ENCODE peak calls at places on chromosomes 6 and 20, in seven cellular contexts. Q is activated T-helper 1 cell treated with Interleukin-2 at 50 U/mL for 16 hours, F is mucosa of descending colon, H is astrocyte of the spinal cord, A is Calu3, L is AG09309, B is glutamatergic neuron. J is an unnamed sample.

GRCh38 chr20:58135441-58136170 is 92.8 kb downstream of the ANKRD60 start:
- DNase-seq in F (no peak), B (no peak), A (peak), Q (no peak), L (no peak), H (no peak), J (peak)

GRCh38 chr6:1080453-1081328 is 231.2 kb upstream of the FOXQ1 start:
- DNase-seq in F (no peak), L (no peak), H (no peak), B (no peak), Q (no peak), A (no peak), J (peak)

GRCh38 chr20:33789109-33789857 is 21.9 kb upstream of the CHMP4B start:
- DNase-seq in L (peak), B (no peak), Q (no peak), F (peak), A (peak), H (peak), J (peak)

GRCh38 chr20:49690899-49691620 is 22.6 kb downstream of the B4GALT5 start:
- DNase-seq in H (peak), B (no peak), L (no peak), F (no peak), A (peak), Q (no peak), J (peak)

GRCh38 chr6:5287205-5287965 is 26.1 kb downstream of the FARS2 start:
- DNase-seq in Q (no peak), L (peak), F (no peak), A (no peak), H (peak), B (no peak), J (no peak)

GRCh38 chr6:386688-387266 is 4.8 kb upstream of the IRF4 start:
- DNase-seq in L (no peak), Q (no peak), A (no peak), H (no peak), F (no peak), B (no peak), J (no peak)

GRCh38 chr6:72620866-72621242 is 1.0 kb upstream of the KCNQ5 start:
- DNase-seq in F (peak), B (peak), L (no peak), H (peak), A (no peak), Q (no peak), J (no peak)

GRCh38 chr20:3218307-3218988 is 9.2 kb downstream of the ITPA start:
- DNase-seq in L (no peak), H (peak), A (peak), F (no peak), B (peak), Q (peak), J (peak)

GRCh38 chr6:73655341-73655917 is 1.6 kb upstream of the SLC17A5 start:
- DNase-seq in F (no peak), B (no peak), Q (no peak), A (no peak), H (no peak), L (no peak), J (no peak)

GRCh38 chr6:1596088-1596852 is 13.4 kb upstream of the FOXC1 start:
- DNase-seq in B (peak), H (peak), A (peak), L (no peak), Q (peak), F (no peak), J (peak)

J was measured in HT-29.